ENCODE peak calls at places on chromosomes 13 and 19, in ten cellular contexts. K, G, N, P, A, B, V, Q, I and Z are unnamed samples. For H3K9me3 and H3K4me1, the result is how much of the 10 kb centered on the place peaks cover.

GRCh38 chr13:23909606-23910005 is 12.3 kb upstream of the C1QTNF9B start:
- DNase-seq in K (no peak), G (no peak), N (no peak), P (no peak), A (no peak), B (no peak), V (no peak), Q (no peak), I (no peak), Z (no peak)

GRCh38 chr13:36490055-36490454 is 57.8 kb downstream of the CCNA1 start:
- DNase-seq in K (no peak), G (no peak), N (no peak), P (no peak), A (no peak), B (no peak), V (no peak), Q (no peak), I (no peak), Z (no peak)

GRCh38 chr19:12778020-12778904 is 2.9 kb upstream of the HOOK2 start:
- DNase-seq in K (peak), G (no peak), N (peak), P (peak), A (peak), B (peak), V (peak), Q (peak), I (peak), Z (peak)

GRCh38 chr13:50071399-50071798 is 56.2 kb downstream of the KCNRG start:
- DNase-seq in K (no peak), G (no peak), N (no peak), P (no peak), A (no peak), B (no peak), V (no peak), Q (no peak), I (no peak), Z (peak)

GRCh38 chr19:18529782-18530181 is 7.9 kb upstream of the ELL start:
- DNase-seq in K (no peak), G (no peak), N (no peak), P (no peak), A (no peak), B (no peak), V (no peak), Q (no peak), I (no peak), Z (no peak)

GRCh38 chr13:75173457-75174356 is 308.3 kb downstream of the TBC1D4 start:
- DNase-seq in K (no peak), G (no peak), N (no peak), P (no peak), A (no peak), B (no peak), V (no peak), Q (no peak), I (no peak), Z (peak)

GRCh38 chr13:67227131-67227983 is 2.8 kb downstream of the PCDH9 start:
- DNase-seq in K (no peak), G (no peak), N (no peak), P (no peak), A (no peak), B (no peak), V (no peak), Q (no peak), I (no peak), Z (no peak)

GRCh38 chr19:18743281-18743825 is 47.8 kb downstream of the COMP start:
- DNase-seq in K (no peak), G (no peak), N (peak), P (no peak), A (peak), B (peak), V (peak), Q (peak), I (peak), Z (no peak)

GRCh38 chr13:46179576-46180368 is 2.2 kb downstream of the LCP1 start:
- DNase-seq in K (peak), G (peak), N (no peak), P (peak), A (peak), B (no peak), V (no peak), Q (no peak), I (peak), Z (peak)

GRCh38 chr13:80473695-80474094 is 132.8 kb upstream of the SPRY2 start:
- DNase-seq in K (no peak), G (no peak), N (no peak), P (no peak), A (no peak), B (no peak), V (no peak), Q (peak), I (no peak), Z (no peak)

GRCh38 chr19:16068696-16069259 is 7.5 kb upstream of the TPM4 start:
- DNase-seq in K (no peak), G (no peak), N (no peak), P (no peak), A (no peak), B (no peak), V (no peak), Q (no peak), I (no peak), Z (no peak)

GRCh38 chr13:96052655-96053002 is 572 bp downstream of the UGGT2 start:
- DNase-seq in K (no peak), G (no peak), N (no peak), P (no peak), A (no peak), B (no peak), V (no peak), Q (peak), I (no peak), Z (no peak)

GRCh38 chr13:80211573-80211972 is 129.4 kb downstream of the SPRY2 start:
- DNase-seq in K (no peak), G (no peak), N (no peak), P (no peak), A (no peak), B (no peak), V (no peak), Q (no peak), I (no peak), Z (no peak)

GRCh38 chr13:44972956-44973581 is 16.2 kb downstream of the NUFIP1 start:
- DNase-seq in K (no peak), G (no peak), N (no peak), P (no peak), A (no peak), B (no peak), V (no peak), Q (peak), I (no peak), Z (no peak)

GRCh38 chr19:4096049-4096892 is 27.7 kb downstream of the MAP2K2 start:
- DNase-seq in K (no peak), G (no peak), N (no peak), P (no peak), A (no peak), B (no peak), V (no peak), Q (no peak), I (no peak), Z (no peak)

GRCh38 chr13:79642596-79642995 is 161.6 kb downstream of the NDFIP2 start:
- DNase-seq in K (no peak), G (no peak), N (no peak), P (no peak), A (no peak), B (no peak), V (no peak), Q (no peak), I (no peak), Z (no peak)

GRCh38 chr13:65943711-65944110 is 1286.4 kb downstream of the PCDH9 start:
- DNase-seq in K (no peak), G (no peak), N (no peak), P (no peak), A (no peak), B (no peak), V (no peak), Q (peak), I (no peak), Z (no peak)

GRCh38 chr13:50353651-50354415 is 338.6 kb downstream of the KCNRG start:
- DNase-seq in K (peak), G (no peak), N (no peak), P (no peak), A (no peak), B (no peak), V (no peak), Q (peak), I (no peak), Z (no peak)

GRCh38 chr13:67052550-67053237 is 177.4 kb downstream of the PCDH9 start:
- DNase-seq in K (no peak), G (no peak), N (no peak), P (no peak), A (no peak), B (no peak), V (no peak), Q (no peak), I (no peak), Z (no peak)

GRCh38 chr19:16920816-16921529 is 32.2 kb downstream of the F2RL3 start:
- DNase-seq in K (no peak), G (no peak), N (peak), P (no peak), A (no peak), B (no peak), V (no peak), Q (peak), I (no peak), Z (no peak)

GRCh38 chr19:51317381-51317780 is 5.9 kb downstream of the IGLON5 start:
- DNase-seq in K (no peak), G (no peak), N (no peak), P (peak), A (no peak), B (no peak), V (no peak), Q (peak), I (no peak), Z (no peak)

GRCh38 chr13:85148009-85148408 is 651.2 kb downstream of the SLITRK6 start:
- DNase-seq in K (no peak), G (no peak), N (no peak), P (no peak), A (no peak), B (no peak), V (no peak), Q (peak), I (no peak), Z (no peak)

GRCh38 chr13:59906413-59907027 is 257.2 kb downstream of the DIAPH3 start:
- DNase-seq in K (no peak), G (no peak), N (no peak), P (no peak), A (no peak), B (no peak), V (no peak), Q (peak), I (no peak), Z (no peak)

GRCh38 chr19:33201886-33202545 is 7.9 kb downstream of the LRP3 start:
- DNase-seq in K (no peak), G (no peak), N (no peak), P (no peak), A (no peak), B (no peak), V (no peak), Q (no peak), I (no peak), Z (no peak)

GRCh38 chr19:43667524-43668405 is 2.2 kb downstream of the PLAUR start:
- DNase-seq in K (no peak), G (no peak), N (peak), P (peak), A (peak), B (peak), V (no peak), Q (peak), I (no peak), Z (peak)

GRCh38 chr13:99687728-99688397 is 186.6 kb downstream of the TM9SF2 start:
- DNase-seq in K (no peak), G (no peak), N (no peak), P (no peak), A (no peak), B (no peak), V (peak), Q (no peak), I (no peak), Z (no peak)

GRCh38 chr13:25927966-25928365 is 123.8 kb downstream of the SHISA2 start:
- DNase-seq in K (no peak), G (no peak), N (no peak), P (no peak), A (no peak), B (no peak), V (no peak), Q (no peak), I (no peak), Z (no peak)

DNA sequence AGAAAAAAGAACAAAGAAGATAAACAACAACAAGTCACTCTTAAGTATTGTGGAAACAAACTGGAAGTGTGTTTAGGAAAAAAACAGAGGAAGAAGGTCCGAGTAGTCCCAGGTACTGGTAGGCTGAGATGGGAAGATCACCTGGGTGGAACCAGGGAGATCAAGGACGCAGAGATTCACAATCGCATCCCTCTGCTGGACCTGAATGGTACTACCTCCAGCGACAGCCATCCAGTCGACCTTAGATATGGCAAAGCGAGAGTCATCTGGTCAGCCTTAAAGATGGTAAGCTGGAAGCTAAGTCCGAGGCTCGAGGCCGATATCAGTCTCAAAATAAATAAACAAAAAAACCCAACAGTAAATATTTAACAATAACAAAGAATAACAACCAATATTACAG is 44.9 kb upstream of the ZNF91 start:
- DNase-seq in K (no peak), G (no peak), N (no peak), P (no peak), A (no peak), B (no peak), V (peak), Q (no peak), I (no peak), Z (no peak)
- H3K9me3 ChIP-seq in K (under half), G (under half), N (under half), P (under half), A (under half), B (under half), V (half or more), Q (under half), I (under half), Z (under half)

DNA sequence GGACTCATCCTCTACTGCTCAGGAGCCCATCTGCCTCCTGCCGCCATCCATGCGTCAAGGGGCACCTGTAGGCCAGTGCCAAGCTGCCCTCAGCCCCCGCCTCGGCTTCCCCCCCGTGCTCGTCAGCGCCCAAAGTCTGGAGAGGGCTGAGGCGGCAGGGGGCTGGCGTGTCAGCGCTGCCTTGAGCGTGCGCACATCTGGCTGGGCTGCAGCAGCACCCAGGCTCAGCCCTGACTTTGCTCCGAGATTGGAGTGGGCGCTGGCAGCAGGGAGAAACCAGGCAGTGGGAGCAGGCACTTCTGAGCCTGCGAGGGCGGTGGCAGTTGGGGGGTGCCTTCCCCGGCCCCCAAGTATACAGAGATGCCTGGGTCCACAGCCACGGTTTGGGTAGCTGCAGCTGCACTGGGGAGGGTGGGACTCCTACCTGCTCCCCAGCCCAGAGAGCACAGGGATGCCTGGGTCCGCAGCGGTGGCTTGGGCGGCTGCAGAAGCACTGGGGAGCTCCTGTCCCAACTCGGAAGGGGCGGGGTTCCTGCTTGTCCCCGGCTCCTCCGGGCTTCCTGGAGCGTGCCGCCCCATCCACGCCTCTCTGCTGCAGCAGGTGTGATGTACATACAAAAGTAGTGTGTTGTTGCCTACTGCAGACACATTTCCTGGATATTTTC is 44.8 kb upstream of the LPAR6 start:
- DNase-seq in K (no peak), G (no peak), N (peak), P (peak), A (no peak), B (peak), V (peak), Q (no peak), I (no peak), Z (no peak)
- H3K27ac ChIP-seq in K (no peak), G (no peak), N (no peak), P (no peak), A (no peak), B (no peak), V (no peak), Q (no peak), I (no peak), Z (no peak)

DNA sequence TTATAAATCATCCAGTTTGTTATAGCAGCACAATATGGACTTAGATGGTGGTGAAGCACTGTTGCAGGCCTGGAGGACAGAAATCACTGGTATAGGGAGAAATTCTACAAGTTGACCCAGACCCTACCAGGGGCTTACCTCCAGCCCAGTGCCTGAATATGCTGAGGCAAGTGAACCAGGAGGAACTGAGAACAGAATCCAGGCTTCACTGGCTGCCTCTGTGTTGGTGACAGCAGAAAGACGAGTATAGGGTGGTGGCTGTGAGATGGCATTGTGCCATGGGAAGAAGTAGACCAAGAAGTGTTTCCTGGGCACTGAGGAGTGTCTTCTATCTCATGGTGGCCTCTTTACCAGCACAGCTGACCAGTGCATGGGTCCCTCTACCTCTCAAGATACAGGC is 15.9 kb upstream of the EID2 start:
- DNase-seq in K (no peak), G (no peak), N (no peak), P (no peak), A (no peak), B (no peak), V (no peak), Q (no peak), I (no peak), Z (no peak)
- H3K4me1 ChIP-seq in K (under half), G (under half), N (under half), P (under half), A (under half), B (under half), V (under half), Q (under half), I (under half), Z (under half)

GRCh38 chr19:35031072-35031881 is 1.0 kb downstream of the SCN1B start:
- DNase-seq in K (no peak), G (no peak), N (no peak), P (no peak), A (peak), B (peak), V (peak), Q (peak), I (no peak), Z (no peak)
- H3K9me3 ChIP-seq in K (under half), G (under half), N (under half), P (under half), A (under half), B (under half), V (under half), Q (under half), I (under half), Z (under half)

GRCh38 chr13:111186305-111186930 is 71.3 kb downstream of the ARHGEF7 start:
- DNase-seq in K (no peak), G (no peak), N (no peak), P (no peak), A (no peak), B (no peak), V (no peak), Q (no peak), I (no peak), Z (no peak)
- H3K27ac ChIP-seq in K (peak), G (no peak), N (peak), P (peak), A (peak), B (no peak), V (no peak), Q (peak), I (no peak), Z (peak)

GRCh38 chr19:55552206-55552605 is 6.9 kb upstream of the SBK3 start:
- DNase-seq in K (no peak), G (no peak), N (no peak), P (no peak), A (no peak), B (no peak), V (no peak), Q (no peak), I (no peak), Z (no peak)

GRCh38 chr19:55553217-55554182 is 8.2 kb upstream of the SBK3 start:
- DNase-seq in K (no peak), G (no peak), N (no peak), P (no peak), A (no peak), B (no peak), V (no peak), Q (no peak), I (no peak), Z (no peak)

GRCh38 chr19:55552620-55553019 is 7.3 kb upstream of the SBK3 start:
- DNase-seq in K (no peak), G (no peak), N (no peak), P (no peak), A (no peak), B (peak), V (no peak), Q (peak), I (no peak), Z (no peak)

GRCh38 chr19:55549500-55550320 is 4.4 kb upstream of the SBK3 start:
- DNase-seq in K (no peak), G (no peak), N (no peak), P (no peak), A (no peak), B (no peak), V (peak), Q (peak), I (no peak), Z (no peak)

GRCh38 chr19:55550321-55550650 is 4.9 kb upstream of the SBK3 start:
- DNase-seq in K (no peak), G (no peak), N (no peak), P (no peak), A (no peak), B (no peak), V (no peak), Q (no peak), I (no peak), Z (no peak)
- H3K4me1 ChIP-seq in K (under half), G (under half), N (under half), P (under half), A (under half), B (under half), V (under half), Q (under half), I (under half), Z (under half)

GRCh38 chr19:54724142-54724541 is at the start of gene KIR3DL3:
- DNase-seq in K (no peak), G (no peak), N (no peak), P (no peak), A (no peak), B (no peak), V (no peak), Q (no peak), I (no peak), Z (no peak)
- H3K9me3 ChIP-seq in K (under half), G (under half), N (under half), P (under half), A (half or more), B (under half), V (half or more), Q (under half), I (under half), Z (under half)

GRCh38 chr19:5557691-5558090 is 10.1 kb downstream of the TINCR start:
- DNase-seq in K (no peak), G (no peak), N (no peak), P (no peak), A (no peak), B (no peak), V (no peak), Q (no peak), I (no peak), Z (no peak)
- H3K27ac ChIP-seq in K (no peak), G (no peak), N (no peak), P (no peak), A (no peak), B (no peak), V (no peak), Q (no peak), I (no peak), Z (no peak)

DNA sequence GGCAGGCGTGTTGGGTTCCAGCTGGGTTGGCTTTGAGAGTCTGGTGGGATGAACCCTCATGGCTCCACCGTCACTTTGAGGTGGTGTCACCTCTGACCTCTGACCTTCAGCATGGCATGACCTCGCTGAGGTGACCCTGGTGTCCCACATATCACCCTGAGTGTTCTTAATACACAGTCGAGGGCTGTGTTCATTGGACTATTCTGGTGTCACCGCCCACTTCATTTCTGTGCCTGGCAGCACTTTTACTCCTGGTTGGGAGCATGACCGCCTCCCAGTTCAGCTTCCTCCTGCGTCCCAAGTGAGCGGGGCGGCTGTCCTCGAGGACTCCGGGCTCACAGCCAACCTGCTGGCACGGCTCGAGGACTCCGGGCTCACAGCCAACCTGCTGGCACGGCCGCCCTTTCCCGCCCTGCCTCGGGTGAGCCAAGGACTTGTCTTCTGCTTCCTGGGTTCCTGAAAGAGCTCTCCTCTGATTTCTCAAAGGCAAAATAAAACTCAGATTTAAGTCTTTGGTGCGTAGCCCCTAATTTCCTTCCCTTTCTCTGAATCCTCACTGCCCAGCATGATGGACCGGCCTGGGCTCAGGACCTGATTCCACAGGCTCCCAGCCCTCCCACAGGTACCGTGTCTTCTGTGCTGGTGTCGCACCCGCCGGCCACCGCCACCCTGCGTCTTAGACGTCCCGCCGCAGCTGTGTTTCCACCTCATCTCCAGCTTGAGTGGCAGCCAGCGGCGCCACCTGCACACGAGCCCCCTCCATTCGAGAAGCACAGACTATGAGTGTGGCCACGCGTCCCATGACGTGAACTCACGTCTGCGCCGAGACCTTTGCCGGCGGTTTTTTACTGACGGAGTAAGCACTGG is 10.4 kb downstream of the ATP4B start:
- DNase-seq in K (peak), G (no peak), N (peak), P (peak), A (peak), B (peak), V (no peak), Q (peak), I (peak), Z (no peak)
- H3K4me1 ChIP-seq in K (under half), G (under half), N (under half), P (under half), A (under half), B (under half), V (under half), Q (under half), I (under half), Z (under half)